ENCODE peak calls at places on chromosomes 7 and 10, in four cellular contexts. One of them, this sample, is unnamed.

GRCh38 chr7:111750168-111750715 is 187.9 kb upstream of the IMMP2L start:
- DNase-seq in HFF-Myc: no peak
- DNase-seq in CD8-positive, alpha-beta T cell: no peak
- DNase-seq in cardiac muscle cell: no peak
- DNase-seq in this sample: no peak

GRCh38 chr7:11914645-11915044 is 82.6 kb upstream of the THSD7A start:
- DNase-seq in cardiac muscle cell: no peak
- DNase-seq in HFF-Myc: no peak
- DNase-seq in CD8-positive, alpha-beta T cell: no peak
- DNase-seq in this sample: no peak

GRCh38 chr10:49298990-49299815 is at the start of gene C10orf71:
- DNase-seq in CD8-positive, alpha-beta T cell: no peak
- DNase-seq in cardiac muscle cell: peak
- DNase-seq in HFF-Myc: no peak
- DNase-seq in this sample: peak

GRCh38 chr7:102303669-102304422 is 17.2 kb downstream of the SH2B2 start:
- DNase-seq in cardiac muscle cell: no peak
- DNase-seq in HFF-Myc: no peak
- DNase-seq in CD8-positive, alpha-beta T cell: no peak
- DNase-seq in this sample: no peak

GRCh38 chr7:48279420-48279819 is 108.2 kb downstream of the ABCA13 start:
- DNase-seq in cardiac muscle cell: no peak
- DNase-seq in HFF-Myc: no peak
- DNase-seq in CD8-positive, alpha-beta T cell: no peak
- DNase-seq in this sample: no peak

GRCh38 chr7:1673581-1674102 is 3.6 kb downstream of the ELFN1 start:
- DNase-seq in cardiac muscle cell: no peak
- DNase-seq in HFF-Myc: no peak
- DNase-seq in CD8-positive, alpha-beta T cell: peak
- DNase-seq in this sample: no peak

GRCh38 chr10:70448236-70448635 is 6.8 kb upstream of the NODAL start:
- DNase-seq in CD8-positive, alpha-beta T cell: no peak
- DNase-seq in cardiac muscle cell: no peak
- DNase-seq in HFF-Myc: no peak
- DNase-seq in this sample: no peak

GRCh38 chr10:68043030-68043429 is 32.1 kb downstream of the HERC4 start:
- DNase-seq in HFF-Myc: no peak
- DNase-seq in cardiac muscle cell: no peak
- DNase-seq in CD8-positive, alpha-beta T cell: no peak
- DNase-seq in this sample: no peak

GRCh38 chr10:102726274-102726673 is 11.8 kb downstream of the SFXN2 start:
- DNase-seq in HFF-Myc: no peak
- DNase-seq in cardiac muscle cell: no peak
- DNase-seq in CD8-positive, alpha-beta T cell: no peak
- DNase-seq in this sample: no peak

GRCh38 chr10:32412499-32412853 is 33.5 kb upstream of the CCDC7 start:
- DNase-seq in CD8-positive, alpha-beta T cell: no peak
- DNase-seq in HFF-Myc: no peak
- DNase-seq in cardiac muscle cell: peak
- DNase-seq in this sample: no peak

GRCh38 chr7:1241510-1242128 is 8.9 kb downstream of the UNCX start:
- DNase-seq in CD8-positive, alpha-beta T cell: no peak
- DNase-seq in HFF-Myc: no peak
- DNase-seq in cardiac muscle cell: no peak
- DNase-seq in this sample: peak

GRCh38 chr7:74153736-74154135 is 20.4 kb upstream of the EIF4H start:
- DNase-seq in cardiac muscle cell: no peak
- DNase-seq in CD8-positive, alpha-beta T cell: no peak
- DNase-seq in HFF-Myc: no peak
- DNase-seq in this sample: no peak

GRCh38 chr10:103445767-103446567 is 6.2 kb downstream of the CALHM2 start:
- DNase-seq in HFF-Myc: no peak
- DNase-seq in CD8-positive, alpha-beta T cell: no peak
- DNase-seq in cardiac muscle cell: no peak
- DNase-seq in this sample: no peak

GRCh38 chr7:73980206-73980605 is 47.8 kb upstream of the ELN start:
- DNase-seq in cardiac muscle cell: no peak
- DNase-seq in CD8-positive, alpha-beta T cell: no peak
- DNase-seq in HFF-Myc: no peak
- DNase-seq in this sample: no peak

GRCh38 chr10:11014671-11015141 is 3.0 kb upstream of the CELF2 start:
- DNase-seq in cardiac muscle cell: no peak
- DNase-seq in CD8-positive, alpha-beta T cell: no peak
- DNase-seq in HFF-Myc: no peak
- DNase-seq in this sample: no peak

GRCh38 chr7:120856198-120856597 is 1.7 kb downstream of the TSPAN12 start:
- DNase-seq in CD8-positive, alpha-beta T cell: no peak
- DNase-seq in cardiac muscle cell: no peak
- DNase-seq in HFF-Myc: no peak
- DNase-seq in this sample: no peak

GRCh38 chr7:41824284-41824683 is 121.4 kb upstream of the INHBA start:
- DNase-seq in HFF-Myc: no peak
- DNase-seq in CD8-positive, alpha-beta T cell: no peak
- DNase-seq in cardiac muscle cell: no peak
- DNase-seq in this sample: no peak

GRCh38 chr10:33781666-33782395 is 447.4 kb upstream of the NRP1 start:
- DNase-seq in HFF-Myc: no peak
- DNase-seq in cardiac muscle cell: no peak
- DNase-seq in CD8-positive, alpha-beta T cell: no peak
- DNase-seq in this sample: no peak

GRCh38 chr7:144834516-144835165 is 1.2 kb downstream of the TPK1 start:
- DNase-seq in HFF-Myc: no peak
- DNase-seq in CD8-positive, alpha-beta T cell: peak
- DNase-seq in cardiac muscle cell: no peak
- DNase-seq in this sample: no peak

GRCh38 chr7:31069880-31070555 is 17.9 kb downstream of the ADCYAP1R1 start:
- DNase-seq in CD8-positive, alpha-beta T cell: no peak
- DNase-seq in cardiac muscle cell: no peak
- DNase-seq in HFF-Myc: no peak
- DNase-seq in this sample: no peak

GRCh38 chr7:82760092-82760491 is 316.5 kb upstream of the CACNA2D1 start:
- DNase-seq in CD8-positive, alpha-beta T cell: no peak
- DNase-seq in cardiac muscle cell: no peak
- DNase-seq in HFF-Myc: no peak
- DNase-seq in this sample: no peak

GRCh38 chr10:99560277-99561126 is 27.8 kb downstream of the NKX2-3 start:
- DNase-seq in HFF-Myc: peak
- DNase-seq in cardiac muscle cell: peak
- DNase-seq in CD8-positive, alpha-beta T cell: peak
- DNase-seq in this sample: peak

GRCh38 chr7:1397491-1398327 is 61.6 kb downstream of the MICALL2 start:
- DNase-seq in cardiac muscle cell: no peak
- DNase-seq in CD8-positive, alpha-beta T cell: no peak
- DNase-seq in HFF-Myc: no peak
- DNase-seq in this sample: no peak

GRCh38 chr7:104064969-104065387 is 75.5 kb upstream of the RELN start:
- DNase-seq in cardiac muscle cell: no peak
- DNase-seq in CD8-positive, alpha-beta T cell: no peak
- DNase-seq in HFF-Myc: no peak
- DNase-seq in this sample: no peak

GRCh38 chr10:121303273-121303890 is 294.9 kb downstream of the FGFR2 start:
- DNase-seq in HFF-Myc: no peak
- DNase-seq in cardiac muscle cell: no peak
- DNase-seq in CD8-positive, alpha-beta T cell: no peak
- DNase-seq in this sample: no peak

GRCh38 chr7:72925546-72926120 is 738 bp downstream of the POM121 start:
- DNase-seq in CD8-positive, alpha-beta T cell: no peak
- DNase-seq in cardiac muscle cell: peak
- DNase-seq in HFF-Myc: no peak
- DNase-seq in this sample: no peak

GRCh38 chr7:71308105-71308504 is 176.2 kb downstream of the GALNT17 start:
- DNase-seq in HFF-Myc: no peak
- DNase-seq in CD8-positive, alpha-beta T cell: no peak
- DNase-seq in cardiac muscle cell: no peak
- DNase-seq in this sample: no peak

GRCh38 chr10:118596426-118597124 is 1.1 kb upstream of the PRLHR start:
- DNase-seq in CD8-positive, alpha-beta T cell: no peak
- DNase-seq in cardiac muscle cell: no peak
- DNase-seq in HFF-Myc: no peak
- DNase-seq in this sample: no peak

GRCh38 chr7:35648367-35648766 is 46.6 kb downstream of the HERPUD2 start:
- DNase-seq in HFF-Myc: no peak
- DNase-seq in cardiac muscle cell: no peak
- DNase-seq in CD8-positive, alpha-beta T cell: no peak
- DNase-seq in this sample: no peak

GRCh38 chr7:18890134-18890533 is 227.3 kb downstream of the TWIST1 start:
- DNase-seq in HFF-Myc: peak
- DNase-seq in cardiac muscle cell: no peak
- DNase-seq in CD8-positive, alpha-beta T cell: no peak
- DNase-seq in this sample: no peak

GRCh38 chr7:143299840-143300239 is 11.7 kb downstream of the CASP2 start:
- DNase-seq in CD8-positive, alpha-beta T cell: peak
- DNase-seq in HFF-Myc: no peak
- DNase-seq in cardiac muscle cell: peak
- DNase-seq in this sample: peak

GRCh38 chr7:43647314-43647691 is 64.4 kb downstream of the STK17A start:
- DNase-seq in cardiac muscle cell: peak
- DNase-seq in CD8-positive, alpha-beta T cell: no peak
- DNase-seq in HFF-Myc: no peak
- DNase-seq in this sample: no peak

DNA sequence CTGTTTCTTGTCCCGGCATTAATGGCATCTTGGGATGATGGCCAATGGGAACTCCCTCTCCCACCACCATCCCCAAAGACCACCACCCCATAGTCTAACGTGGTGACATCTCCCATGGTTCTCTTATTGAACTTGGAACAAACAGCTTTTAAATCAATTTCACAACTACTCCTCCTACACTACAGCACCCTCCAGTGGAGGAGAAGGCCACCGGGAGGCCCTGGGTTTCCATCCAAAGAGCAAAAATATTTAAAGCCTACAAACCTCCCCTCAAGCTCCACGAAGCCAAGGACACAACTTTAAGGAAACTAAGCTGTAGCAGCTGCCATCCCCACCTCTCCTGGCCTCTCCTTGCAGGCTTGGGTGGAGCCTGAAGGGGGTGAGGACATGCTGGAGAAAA is 94.1 kb upstream of the LANCL2 start:
- DNase-seq in CD8-positive, alpha-beta T cell: no peak
- DNase-seq in HFF-Myc: no peak
- DNase-seq in cardiac muscle cell: no peak
- DNase-seq in this sample: no peak
- TF ChIP-seq CTCF in CD8-positive, alpha-beta T cell: no peak
- TF ChIP-seq CTCF in HFF-Myc: peak
- TF ChIP-seq CTCF in cardiac muscle cell: peak
- TF ChIP-seq CTCF in this sample: no peak

GRCh38 chr10:5948999-5949759 is 28.2 kb downstream of the IL15RA start:
- DNase-seq in CD8-positive, alpha-beta T cell: no peak
- DNase-seq in cardiac muscle cell: peak
- DNase-seq in HFF-Myc: no peak
- DNase-seq in this sample: peak
- TF ChIP-seq CTCF in CD8-positive, alpha-beta T cell: no peak
- TF ChIP-seq CTCF in cardiac muscle cell: peak
- TF ChIP-seq CTCF in HFF-Myc: peak
- TF ChIP-seq CTCF in this sample: peak

DNA sequence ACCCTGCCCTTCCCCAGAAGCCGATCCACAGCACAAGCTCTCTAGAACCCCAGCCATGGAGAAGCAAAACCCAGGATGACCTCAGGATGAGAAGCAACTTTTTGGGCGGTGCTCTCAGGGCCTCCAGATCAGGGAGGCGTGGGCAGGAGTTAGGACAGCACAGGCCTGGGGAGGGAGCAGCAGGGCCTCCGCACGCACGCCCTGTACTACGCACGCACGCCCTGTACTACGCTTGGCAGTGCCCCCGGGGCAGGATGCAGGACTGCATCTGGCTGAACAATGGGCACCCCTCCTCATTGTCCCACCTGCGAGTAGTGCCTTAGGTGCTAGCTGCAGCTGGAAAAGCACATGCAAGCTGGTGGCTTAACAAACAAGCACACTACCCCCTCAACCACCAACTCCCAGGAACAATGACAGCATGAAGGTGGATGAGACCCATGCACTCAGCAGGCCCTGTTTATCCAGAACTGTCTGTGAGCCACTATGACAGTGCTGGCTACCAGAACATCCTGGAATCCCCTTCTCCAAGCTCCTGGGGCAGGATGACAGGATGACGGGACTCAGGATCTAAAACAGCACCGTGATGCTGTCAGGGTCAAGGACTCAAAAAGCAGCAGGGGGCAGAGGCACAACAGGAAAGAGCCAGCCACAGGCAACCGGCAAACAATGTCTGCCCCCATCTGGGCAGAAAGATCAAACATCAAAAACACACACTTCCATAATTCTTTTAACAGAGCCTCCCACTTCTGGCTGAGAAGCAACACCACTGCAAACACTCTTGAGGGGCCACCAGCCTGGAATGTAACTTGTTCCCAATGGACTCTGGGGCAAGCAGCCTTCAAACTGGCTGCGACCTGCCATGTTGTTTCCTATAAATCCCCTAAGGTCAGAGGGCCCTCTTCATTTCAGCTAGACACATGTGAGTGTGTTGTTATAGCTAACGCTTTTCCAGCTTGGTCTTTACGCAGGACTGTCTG is 11.7 kb downstream of the PODXL start:
- DNase-seq in cardiac muscle cell: peak
- DNase-seq in HFF-Myc: no peak
- DNase-seq in CD8-positive, alpha-beta T cell: no peak
- DNase-seq in this sample: peak
- TF ChIP-seq CTCF in cardiac muscle cell: peak
- TF ChIP-seq CTCF in HFF-Myc: peak
- TF ChIP-seq CTCF in CD8-positive, alpha-beta T cell: no peak
- TF ChIP-seq CTCF in this sample: no peak

GRCh38 chr10:17201165-17202013 is at the start of gene TRDMT1:
- DNase-seq in cardiac muscle cell: peak
- DNase-seq in HFF-Myc: no peak
- DNase-seq in CD8-positive, alpha-beta T cell: peak
- DNase-seq in this sample: peak
- TF ChIP-seq CTCF in cardiac muscle cell: no peak
- TF ChIP-seq CTCF in HFF-Myc: no peak
- TF ChIP-seq CTCF in CD8-positive, alpha-beta T cell: no peak
- TF ChIP-seq CTCF in this sample: no peak

DNA sequence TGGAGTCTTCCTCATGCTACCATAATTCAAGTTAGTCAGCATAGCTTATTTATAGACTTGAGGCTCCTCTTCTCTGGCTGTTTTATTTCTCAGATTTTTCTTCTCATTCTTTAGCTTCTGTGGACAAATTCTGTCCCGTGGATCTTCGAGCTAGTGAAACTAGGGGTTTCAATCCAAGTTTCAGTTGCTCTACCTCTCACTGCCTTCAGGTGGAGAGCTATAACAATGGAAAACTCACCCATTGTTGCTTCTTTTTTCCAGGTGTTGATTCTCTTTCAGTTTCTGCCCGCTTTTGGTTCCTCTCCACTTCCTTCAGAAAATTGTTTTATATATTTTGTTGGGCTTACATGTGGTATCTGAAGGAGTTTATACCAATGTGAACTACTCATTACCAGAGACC is 266.0 kb downstream of the TCF7L2 start:
- DNase-seq in CD8-positive, alpha-beta T cell: no peak
- DNase-seq in HFF-Myc: no peak
- DNase-seq in cardiac muscle cell: no peak
- DNase-seq in this sample: no peak
- TF ChIP-seq CTCF in CD8-positive, alpha-beta T cell: no peak
- TF ChIP-seq CTCF in HFF-Myc: peak
- TF ChIP-seq CTCF in cardiac muscle cell: no peak
- TF ChIP-seq CTCF in this sample: no peak